ENCODE peak calls at places on chromosomes 1 and 21, in four cellular contexts. J, U, O and I are unnamed samples.

GRCh38 chr1:222250376-222250775 is 297.5 kb downstream of the HHIPL2 start:
- DNase-seq in J (no peak), U (no peak), O (no peak), I (no peak)

GRCh38 chr21:34890724-34891609 is 158.1 kb downstream of the RUNX1 start:
- DNase-seq in J (no peak), U (no peak), O (no peak), I (peak)

GRCh38 chr1:55547441-55547840 is 332.3 kb upstream of the USP24 start:
- DNase-seq in J (no peak), U (no peak), O (no peak), I (no peak)

GRCh38 chr1:154752273-154753030 is 117.6 kb downstream of the KCNN3 start:
- DNase-seq in J (no peak), U (no peak), O (peak), I (no peak)

GRCh38 chr1:1164361-1164700 is 9.3 kb upstream of the TTLL10 start:
- DNase-seq in J (no peak), U (no peak), O (no peak), I (no peak)

GRCh38 chr1:34162852-34163766 is 1.9 kb downstream of the CSMD2 start:
- DNase-seq in J (peak), U (no peak), O (peak), I (peak)

GRCh38 chr1:217924924-217925323 is 293.8 kb downstream of the SPATA17 start:
- DNase-seq in J (no peak), U (no peak), O (no peak), I (peak)

GRCh38 chr1:6317101-6317760 is 56.3 kb upstream of the GPR153 start:
- DNase-seq in J (no peak), U (no peak), O (peak), I (no peak)

GRCh38 chr1:248924696-248925532 is 18.9 kb downstream of the PGBD2 start:
- DNase-seq in J (peak), U (peak), O (peak), I (peak)

GRCh38 chr1:154323493-154323892 is 1.8 kb upstream of the ATP8B2 start:
- DNase-seq in J (no peak), U (no peak), O (no peak), I (no peak)

GRCh38 chr1:234504969-234505773 is 26.2 kb upstream of the TARBP1 start:
- DNase-seq in J (no peak), U (no peak), O (peak), I (no peak)

GRCh38 chr1:162056043-162056442 is 13.4 kb upstream of the NOS1AP start:
- DNase-seq in J (peak), U (peak), O (peak), I (peak)

GRCh38 chr1:175129997-175130648 is 62.5 kb downstream of the KIAA0040 start:
- DNase-seq in J (no peak), U (no peak), O (no peak), I (peak)

DNA sequence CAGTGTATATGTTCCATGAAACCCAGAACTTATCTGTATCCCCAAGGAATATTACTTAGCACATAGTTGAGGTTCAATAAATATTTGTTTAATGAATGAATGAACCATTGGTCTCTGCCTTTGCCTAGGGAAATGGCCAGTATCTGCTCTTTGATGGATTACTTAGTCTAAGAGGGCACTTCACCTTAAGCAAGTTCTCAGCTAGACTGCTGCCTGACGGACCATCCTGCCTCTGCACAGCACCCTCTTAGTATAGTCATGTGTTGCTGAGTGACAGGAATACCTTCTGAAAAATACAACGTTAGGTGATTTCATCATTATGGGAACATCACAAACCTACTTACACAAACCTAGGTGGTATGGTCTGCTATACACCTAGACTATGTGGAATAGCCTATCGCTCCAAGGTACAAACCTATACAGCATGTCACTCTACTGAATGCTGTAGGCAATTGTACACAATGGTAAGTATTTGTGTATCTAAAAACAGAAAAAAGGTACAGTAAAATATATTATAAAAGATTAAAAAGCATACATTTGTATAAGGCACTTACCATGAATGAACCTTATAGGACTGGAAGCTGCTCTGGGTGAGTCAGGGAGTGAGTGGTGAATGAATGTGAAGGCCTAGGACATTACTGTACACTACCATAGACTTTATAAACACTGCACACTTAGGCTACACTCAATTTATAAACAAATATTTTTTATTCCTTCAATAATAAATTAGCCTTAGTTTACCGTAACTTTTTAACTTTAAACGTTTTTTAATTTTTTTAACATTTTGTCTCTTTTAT is 83.7 kb upstream of the LRRC8D start:
- DNase-seq in J (no peak), U (no peak), O (no peak), I (no peak)
- TF ChIP-seq TCF7 in J (no peak), U (no peak), O (no peak), I (no peak)

DNA sequence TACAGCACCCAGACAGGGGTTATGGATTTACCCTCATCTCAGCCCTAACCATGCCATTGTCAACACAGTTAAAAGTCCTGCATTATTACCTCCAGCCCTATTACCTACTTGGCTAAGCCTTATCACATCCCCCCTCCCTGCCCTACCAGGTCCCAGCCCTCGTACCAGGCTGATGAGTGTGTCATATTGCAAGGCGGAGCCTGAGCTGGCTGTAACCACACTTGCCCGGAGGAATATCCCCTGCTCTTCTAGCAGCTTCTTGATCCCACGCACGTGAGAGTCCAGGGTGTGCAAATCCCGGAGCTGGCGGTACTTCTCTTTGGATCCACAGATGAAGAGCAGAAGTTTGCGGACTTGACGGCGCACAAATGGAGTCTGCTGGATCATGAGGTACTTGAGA is 87.4 kb downstream of the UBR4 start:
- DNase-seq in J (no peak), U (no peak), O (no peak), I (no peak)
- TF ChIP-seq TCF7 in J (no peak), U (no peak), O (no peak), I (no peak)

GRCh38 chr1:108513114-108513513 is 46.8 kb upstream of the EEIG2 start:
- DNase-seq in J (no peak), U (no peak), O (no peak), I (no peak)
- TF ChIP-seq TCF7 in J (no peak), U (no peak), O (no peak), I (no peak)

GRCh38 chr1:184734972-184735371 is 19.7 kb downstream of the EDEM3 start:
- DNase-seq in J (no peak), U (peak), O (no peak), I (no peak)

GRCh38 chr1:184743062-184743756 is 11.4 kb downstream of the EDEM3 start:
- DNase-seq in J (no peak), U (peak), O (no peak), I (no peak)

GRCh38 chr1:184740344-184740743 is 14.3 kb downstream of the EDEM3 start:
- DNase-seq in J (peak), U (no peak), O (no peak), I (no peak)

GRCh38 chr1:184739796-184740195 is 14.9 kb downstream of the EDEM3 start:
- DNase-seq in J (no peak), U (no peak), O (no peak), I (no peak)

DNA sequence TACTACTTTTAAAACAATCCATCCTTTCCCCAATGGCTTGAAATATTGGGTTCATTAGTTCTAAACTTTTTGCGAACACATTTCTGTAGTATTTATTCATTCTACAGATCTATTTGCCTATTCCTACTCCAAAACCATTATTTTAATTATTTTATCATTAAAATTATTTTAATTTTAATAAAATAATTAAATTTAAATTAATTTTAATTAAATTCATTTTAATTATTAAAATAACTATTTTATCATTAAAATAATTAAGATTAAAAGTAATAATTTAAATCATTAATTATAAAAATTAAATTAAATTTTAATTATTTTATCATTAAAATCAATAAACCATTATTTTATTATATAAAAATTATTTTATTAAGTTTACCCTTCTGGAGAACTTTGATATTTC is 15.6 kb downstream of the EDEM3 start:
- DNase-seq in J (no peak), U (no peak), O (no peak), I (no peak)
- TF ChIP-seq TCF7 in J (no peak), U (no peak), O (no peak), I (no peak)

DNA sequence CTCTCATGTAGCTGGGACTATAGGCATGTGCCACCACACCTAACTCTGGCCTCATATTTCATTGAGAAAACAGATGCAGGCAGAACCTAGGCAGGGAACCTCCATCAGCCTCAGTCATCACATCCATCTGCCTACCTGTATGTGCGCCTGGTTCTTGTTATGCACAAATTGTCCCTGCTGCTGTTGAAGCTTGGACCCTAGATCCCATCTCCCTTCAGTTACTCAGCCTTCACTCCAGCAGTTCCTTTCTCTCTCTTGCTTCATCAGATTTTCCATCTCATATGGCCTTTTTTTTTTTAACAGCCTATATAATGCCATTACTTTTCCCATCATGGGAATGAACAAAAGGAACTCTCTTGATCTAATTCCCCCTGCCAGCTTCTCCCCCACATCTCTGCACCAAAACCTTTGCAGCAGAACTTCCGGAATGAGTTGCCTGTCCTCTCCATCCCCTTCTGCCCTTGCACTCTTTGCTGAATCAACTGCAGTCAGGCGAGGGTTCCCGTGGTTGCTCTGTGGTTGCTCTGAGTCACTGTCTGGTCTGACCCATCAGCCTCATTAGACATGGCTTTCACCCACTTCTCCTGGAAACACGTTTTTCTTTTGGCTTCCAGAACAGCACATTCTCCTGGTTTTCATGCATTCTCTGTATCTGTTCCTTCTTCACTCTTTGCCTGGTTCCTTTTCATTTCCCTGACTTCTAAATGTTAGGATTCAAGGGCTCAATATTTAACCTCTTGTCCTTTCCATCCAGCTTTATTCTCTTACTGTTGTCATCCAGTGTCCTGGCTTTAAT is 41.5 kb downstream of the UBE4B start:
- DNase-seq in J (no peak), U (peak), O (peak), I (no peak)
- TF ChIP-seq TCF7 in J (no peak), U (no peak), O (no peak), I (no peak)

DNA sequence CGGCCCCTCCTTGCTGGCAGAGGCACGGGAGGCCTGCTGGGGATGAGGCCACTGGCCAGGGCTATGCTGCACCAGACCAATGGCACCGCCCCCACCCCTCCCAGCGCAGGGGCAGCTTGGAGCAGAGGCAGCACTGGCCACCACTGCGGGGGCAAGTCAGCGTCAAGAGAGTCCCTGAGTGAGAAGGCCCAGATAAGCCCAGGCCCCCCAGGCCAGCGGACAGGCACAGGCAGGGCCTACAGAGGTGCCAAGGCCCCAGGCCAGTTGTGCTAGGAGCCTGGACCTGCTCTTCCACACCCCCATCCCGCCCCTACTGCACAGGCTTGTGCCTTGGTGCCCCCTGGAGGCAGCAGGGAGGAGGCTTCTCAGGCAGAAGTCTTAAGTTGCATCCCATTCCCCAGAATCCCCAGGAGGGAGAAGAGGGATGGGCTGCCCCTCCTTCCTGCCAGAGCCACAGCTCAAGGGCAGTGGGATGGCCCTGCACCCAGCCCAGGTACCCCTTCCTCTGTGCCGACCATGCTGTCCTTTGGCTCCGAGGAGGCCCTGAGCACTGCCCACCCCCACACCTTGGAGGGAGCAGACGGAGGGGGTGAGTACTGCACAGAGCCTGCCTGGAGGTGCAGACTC is 35.8 kb downstream of the EPHX1 start:
- DNase-seq in J (peak), U (no peak), O (peak), I (peak)
- TF ChIP-seq TCF7 in J (no peak), U (no peak), O (no peak), I (no peak)

DNA sequence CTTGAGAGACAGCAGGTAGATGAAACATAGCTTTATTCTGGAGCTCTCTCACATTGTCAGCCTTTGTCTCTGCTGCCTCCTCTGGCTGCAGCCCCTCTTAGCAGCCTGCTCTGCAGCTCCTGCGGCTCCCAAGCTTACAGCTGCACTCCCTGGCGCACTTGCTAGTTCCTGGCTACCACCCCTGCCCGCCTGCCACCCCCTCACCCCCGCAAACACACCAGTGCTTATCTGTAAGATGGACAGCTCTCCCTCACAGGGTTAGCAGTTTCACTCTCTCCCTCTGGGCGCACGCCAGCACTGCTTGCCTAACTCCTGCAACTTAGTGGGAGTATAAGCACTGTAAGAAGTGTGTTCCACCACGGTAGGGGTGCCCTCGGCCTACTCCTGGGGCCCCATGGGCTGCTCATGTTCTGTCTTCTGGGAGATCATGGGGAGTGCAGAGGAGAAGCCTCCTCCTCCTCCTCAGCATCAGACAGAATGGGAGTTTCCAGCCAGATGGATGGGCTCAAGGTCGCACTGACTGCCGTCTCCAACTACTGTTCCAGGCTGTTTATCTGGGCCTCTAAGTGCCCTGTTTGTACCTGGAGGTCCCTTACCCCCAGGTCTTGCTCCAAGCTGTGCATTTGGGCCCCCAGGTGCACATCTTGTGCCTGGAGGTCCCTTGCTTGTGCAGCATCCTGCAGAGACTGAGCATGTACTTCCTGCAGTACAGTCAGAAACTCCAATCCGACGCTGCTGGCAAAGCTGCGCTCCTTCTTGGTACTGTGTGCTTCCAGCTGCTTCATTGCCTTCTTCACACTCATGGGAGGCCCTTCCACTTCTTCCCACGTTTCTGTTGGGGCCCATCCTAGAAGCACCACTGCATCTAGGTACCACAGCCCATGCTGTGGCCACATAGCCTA is 1388.1 kb downstream of the AMY1C start:
- DNase-seq in J (peak), U (no peak), O (peak), I (peak)
- TF ChIP-seq TCF7 in J (no peak), U (no peak), O (no peak), I (no peak)

GRCh38 chr1:223628233-223628632 is 37.3 kb downstream of the CAPN8 start:
- DNase-seq in J (peak), U (no peak), O (peak), I (peak)

GRCh38 chr1:223628858-223629257 is 36.6 kb downstream of the CAPN8 start:
- DNase-seq in J (no peak), U (no peak), O (no peak), I (no peak)

GRCh38 chr1:223634423-223634822 is 31.1 kb downstream of the CAPN8 start:
- DNase-seq in J (no peak), U (no peak), O (no peak), I (no peak)

GRCh38 chr1:223635236-223635635 is 30.3 kb downstream of the CAPN8 start:
- DNase-seq in J (no peak), U (no peak), O (no peak), I (no peak)

DNA sequence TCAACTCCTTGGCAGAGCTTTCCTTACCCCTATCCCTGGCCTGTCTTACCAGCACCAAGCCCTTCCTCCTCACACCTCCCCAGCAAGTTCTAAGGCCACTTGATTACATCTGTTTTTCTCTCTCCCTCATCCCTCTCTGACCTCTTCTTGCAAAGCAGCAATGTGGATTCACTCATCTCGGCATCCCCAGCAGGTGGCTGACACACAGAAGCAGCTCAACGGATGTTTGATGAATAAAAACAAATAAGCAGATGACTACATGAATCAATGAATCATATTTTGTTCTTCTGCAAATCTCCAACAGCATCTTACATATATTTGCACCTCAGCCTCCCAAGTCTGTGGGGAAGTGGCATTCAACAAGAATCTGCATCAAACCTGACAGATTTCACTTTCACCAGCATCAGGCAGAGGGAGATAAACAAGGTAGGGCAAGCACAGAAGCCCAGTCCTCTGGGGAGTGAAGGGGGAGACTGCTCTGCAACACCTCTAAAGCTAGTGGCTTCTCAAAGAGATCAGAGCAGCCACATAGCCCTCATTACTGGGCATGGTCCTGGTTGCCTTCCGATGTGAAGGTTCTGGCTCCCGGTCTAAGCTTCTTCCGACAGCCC is 34.0 kb downstream of the CAPN8 start:
- DNase-seq in J (no peak), U (no peak), O (no peak), I (no peak)
- TF ChIP-seq TCF7 in J (no peak), U (no peak), O (no peak), I (no peak)